ENCODE peak calls at places on chromosomes 12 and 14, in eight cellular contexts. D is NB4; C is activated CD8-positive, alpha-beta memory T cell treated with anti-CD3 and anti-CD28 coated beads, Interleukin-2, amount 10 ng/mL, durations not matched to agents 7 days and 5 days; S is right atrium auricular region; Z is epithelial cell of prostate; H is skeletal muscle cell; U is posterior cingulate gyrus; Y is stimulated activated CD4-positive, alpha-beta T cell treated with anti-CD3 and anti-CD28 coated beads, Interleukin-4, amount 100 ng/mL, for 1 hour. V is an unnamed sample.

GRCh38 chr14:37157987-37158386 is 14.4 kb downstream of the SLC25A21 start:
- DNase-seq in D (no peak), C (no peak), S (no peak), Z (no peak), H (no peak), U (no peak), Y (no peak), V (no peak)

GRCh38 chr12:68538722-68539614 is 71.7 kb upstream of the RAP1B start:
- DNase-seq in D (peak; percentile 92), C (peak; percentile 77), S (peak; percentile 85), Z (no peak), H (no peak), U (no peak), Y (peak; percentile 14), V (peak; percentile 65)

GRCh38 chr12:23950775-23951391 is 1.4 kb upstream of the SOX5 start:
- DNase-seq in D (no peak), C (no peak), S (peak; percentile 59), Z (no peak), H (no peak), U (peak; percentile 11), Y (no peak), V (no peak)

GRCh38 chr12:122944588-122944987 is 21.7 kb downstream of the ABCB9 start:
- DNase-seq in D (no peak), C (no peak), S (no peak), Z (peak; percentile 57), H (no peak), U (peak; percentile 74), Y (no peak), V (no peak)

GRCh38 chr12:107684990-107685359 is 624 bp upstream of the PWP1 start:
- DNase-seq in D (peak; percentile 61), C (peak; percentile 43), S (no peak), Z (no peak), H (no peak), U (no peak), Y (no peak), V (peak; percentile 20)

GRCh38 chr14:104240426-104241157 is 102.2 kb downstream of the KIF26A start:
- DNase-seq in D (no peak), C (no peak), S (no peak), Z (no peak), H (no peak), U (no peak), Y (no peak), V (no peak)

GRCh38 chr14:105076296-105076804 is 11.1 kb upstream of the GPR132 start:
- DNase-seq in D (no peak), C (no peak), S (no peak), Z (no peak), H (no peak), U (no peak), Y (no peak), V (no peak)

GRCh38 chr12:14399871-14400270 is 34.4 kb downstream of the ATF7IP start:
- DNase-seq in D (no peak), C (no peak), S (no peak), Z (no peak), H (no peak), U (no peak), Y (no peak), V (no peak)

GRCh38 chr12:129961111-129961510 is 57.3 kb upstream of the TMEM132D start:
- DNase-seq in D (no peak), C (no peak), S (no peak), Z (peak; percentile 3), H (no peak), U (no peak), Y (no peak), V (no peak)

GRCh38 chr12:53660064-53660463 is 15.8 kb downstream of the ATP5MC2 start:
- DNase-seq in D (no peak), C (no peak), S (no peak), Z (no peak), H (no peak), U (no peak), Y (no peak), V (no peak)

GRCh38 chr12:49954863-49955830 is 4.6 kb downstream of the AQP2 start:
- DNase-seq in D (no peak), C (no peak), S (no peak), Z (no peak), H (no peak), U (no peak), Y (no peak), V (no peak)

GRCh38 chr14:36751920-36752319 is 90.3 kb downstream of the PAX9 start:
- DNase-seq in D (no peak), C (no peak), S (no peak), Z (peak; percentile 34), H (no peak), U (no peak), Y (no peak), V (no peak)

GRCh38 chr14:103028161-103028767 is 29.1 kb downstream of the CDC42BPB start:
- DNase-seq in D (no peak), C (no peak), S (no peak), Z (no peak), H (no peak), U (no peak), Y (no peak), V (no peak)